ENCODE peak calls at places on chromosome 9, in eight cellular contexts. G is MM.1S, R is upper lobe of right lung, Z is OCI-LY7, H is SK-N-SH, K is fibroblast of lung, J is H9, O is stomach. Q is an unnamed sample. For H3K4me1, the result is how much of the 10 kb centered on the place peaks cover.

GRCh38 chr9:37943329-37944265 is 39.7 kb upstream of the SLC25A51 start:
- DNase-seq in G (no peak), R (no peak), Z (no peak), H (no peak), K (peak), J (no peak), O (no peak), Q (peak)

GRCh38 chr9:130211548-130212226 is 39.5 kb downstream of the NCS1 start:
- DNase-seq in G (no peak), R (no peak), Z (no peak), H (no peak), K (no peak), J (no peak), O (no peak), Q (no peak)

GRCh38 chr9:133258061-133259015 is 16.7 kb downstream of the ABO start:
- DNase-seq in G (no peak), R (no peak), Z (no peak), H (no peak), K (no peak), J (no peak), O (no peak), Q (no peak)

GRCh38 chr9:93669116-93669957 is 93.0 kb downstream of the PHF2 start:
- DNase-seq in G (no peak), R (peak), Z (no peak), H (no peak), K (no peak), J (peak), O (peak), Q (peak)

GRCh38 chr9:133979124-133979920 is 12.8 kb downstream of the VAV2 start:
- DNase-seq in G (no peak), R (peak), Z (peak), H (peak), K (peak), J (peak), O (no peak), Q (no peak)

GRCh38 chr9:19408316-19408692 is 505 bp upstream of the ACER2 start:
- DNase-seq in G (no peak), R (no peak), Z (no peak), H (no peak), K (peak), J (no peak), O (no peak), Q (no peak)

GRCh38 chr9:109314011-109314531 is 6.8 kb downstream of the EPB41L4B start:
- DNase-seq in G (no peak), R (peak), Z (no peak), H (no peak), K (no peak), J (no peak), O (peak), Q (no peak)

GRCh38 chr9:101172671-101173070 is 144.1 kb downstream of the PLPPR1 start:
- DNase-seq in G (no peak), R (no peak), Z (no peak), H (no peak), K (no peak), J (no peak), O (no peak), Q (no peak)

GRCh38 chr9:117737721-117738226 is 33.6 kb downstream of the TLR4 start:
- DNase-seq in G (no peak), R (no peak), Z (no peak), H (no peak), K (no peak), J (no peak), O (no peak), Q (no peak)

GRCh38 chr9:19409406-19410194 is 791 bp downstream of the ACER2 start:
- DNase-seq in G (no peak), R (peak), Z (peak), H (peak), K (peak), J (peak), O (no peak), Q (no peak)

GRCh38 chr9:21993893-21994525 is at the start of gene CDKN2A:
- DNase-seq in G (no peak), R (peak), Z (peak), H (peak), K (peak), J (peak), O (peak), Q (peak)

GRCh38 chr9:134318481-134318891 is 7.8 kb upstream of the RXRA start:
- DNase-seq in G (no peak), R (peak), Z (no peak), H (no peak), K (no peak), J (no peak), O (no peak), Q (no peak)

GRCh38 chr9:125850763-125851162 is 103.6 kb downstream of the PBX3 start:
- DNase-seq in G (no peak), R (no peak), Z (no peak), H (no peak), K (no peak), J (no peak), O (no peak), Q (no peak)

GRCh38 chr9:32423371-32423770 is 38.9 kb downstream of the ACO1 start:
- DNase-seq in G (no peak), R (no peak), Z (no peak), H (no peak), K (peak), J (no peak), O (no peak), Q (no peak)

DNA sequence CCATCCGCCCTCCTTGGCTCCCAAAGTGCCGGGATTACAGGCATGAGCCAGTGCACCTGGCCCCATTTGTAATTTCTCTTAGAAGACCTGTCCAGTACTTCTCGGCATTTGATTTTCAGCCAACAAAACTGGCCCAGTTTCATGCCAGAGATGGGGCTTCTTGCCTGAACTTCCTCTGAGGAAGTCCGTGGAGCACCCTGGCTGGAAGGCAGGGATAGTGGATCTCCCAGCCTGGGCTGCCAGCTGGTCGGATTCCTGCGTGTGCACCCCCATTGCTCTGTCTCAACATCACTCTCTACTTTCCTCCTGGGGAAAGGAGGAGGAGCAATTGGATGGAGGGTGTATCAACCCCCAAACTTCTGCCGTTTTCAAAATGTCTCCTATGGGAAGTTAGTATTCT is 39.0 kb downstream of the FAM78A start:
- DNase-seq in G (no peak), R (no peak), Z (no peak), H (no peak), K (no peak), J (no peak), O (no peak), Q (no peak)
- H3K4me1 ChIP-seq in G (under half), R (under half), Z (under half), H (under half), K (under half), J (under half), O (under half), Q (under half)

GRCh38 chr9:120774719-120775118 is 18.5 kb downstream of the FBXW2 start:
- DNase-seq in G (no peak), R (no peak), Z (no peak), H (peak), K (no peak), J (no peak), O (no peak), Q (no peak)
- TF ChIP-seq CTCF in G (no peak), R (no peak), Z (no peak), H (peak), K (no peak), J (peak), O (no peak), Q (no peak)

DNA sequence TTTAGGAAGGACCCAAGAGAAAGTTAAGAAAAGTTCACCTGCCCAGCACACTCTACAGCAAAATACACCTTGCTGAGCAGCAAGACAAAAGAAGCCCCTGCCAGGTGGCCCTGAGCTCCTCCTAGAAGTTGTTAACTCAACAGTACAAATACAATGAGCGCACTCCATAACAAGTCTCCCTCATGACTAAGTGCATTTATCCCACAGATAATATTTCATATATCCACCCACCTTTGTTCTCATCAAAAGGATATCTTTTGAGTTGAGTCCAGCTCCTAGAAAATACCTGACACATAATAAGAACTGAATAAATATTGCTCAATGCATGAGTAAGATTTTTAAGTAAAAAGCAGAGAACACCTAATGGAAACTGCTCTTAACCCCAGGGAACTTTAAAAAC is 73.3 kb downstream of the ABCA1 start:
- DNase-seq in G (no peak), R (no peak), Z (no peak), H (no peak), K (no peak), J (no peak), O (no peak), Q (no peak)
- H3K4me1 ChIP-seq in G (under half), R (under half), Z (under half), H (under half), K (under half), J (under half), O (under half), Q (under half)

DNA sequence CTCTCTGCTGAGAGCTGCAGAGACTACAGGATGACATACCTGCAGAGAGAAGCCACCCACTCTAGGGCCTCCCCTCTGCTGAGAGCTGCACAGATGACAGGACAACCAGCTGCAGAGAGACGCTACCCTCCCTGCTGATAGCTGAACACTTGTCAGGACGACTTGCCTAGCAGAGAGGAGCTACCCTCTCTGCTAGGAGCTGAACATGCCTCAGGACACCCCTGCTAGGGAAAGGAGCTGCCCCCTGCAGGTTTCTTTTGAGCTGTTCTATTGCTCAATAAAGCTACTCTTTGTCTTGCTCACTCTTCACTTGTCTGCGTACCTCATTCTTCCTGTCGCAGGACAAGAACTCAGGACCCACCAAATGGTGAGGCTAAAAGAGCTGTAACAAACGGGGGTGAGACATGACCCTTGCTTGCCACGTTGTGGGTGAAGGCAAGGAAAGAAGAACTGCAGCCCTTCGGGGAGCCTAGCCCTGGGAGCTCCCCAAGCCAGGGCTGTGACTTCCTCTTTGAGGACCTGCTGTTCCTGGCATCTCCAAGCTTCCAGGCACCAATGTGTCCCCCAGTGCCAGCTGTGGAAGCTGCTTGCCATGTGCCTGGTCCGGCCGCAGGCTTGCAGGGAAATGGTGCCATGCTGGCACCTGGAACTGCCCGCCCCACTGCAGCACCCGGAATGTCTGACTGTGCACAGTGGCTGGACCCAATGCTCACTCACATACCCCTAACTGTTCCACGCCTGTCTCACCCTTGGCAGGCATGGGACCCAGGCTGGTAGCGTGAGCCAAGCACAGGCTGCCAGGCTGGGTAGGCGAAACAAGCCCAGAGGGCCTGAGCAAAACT is 5.1 kb upstream of the TESK1 start:
- DNase-seq in G (no peak), R (no peak), Z (no peak), H (no peak), K (no peak), J (peak), O (no peak), Q (no peak)
- TF ChIP-seq CTCF in G (no peak), R (no peak), Z (peak), H (no peak), K (no peak), J (peak), O (no peak), Q (no peak)

GRCh38 chr9:16022228-16022627 is 469.4 kb downstream of the CCDC171 start:
- DNase-seq in G (no peak), R (no peak), Z (no peak), H (no peak), K (no peak), J (no peak), O (no peak), Q (no peak)

GRCh38 chr9:16026886-16027285 is 474.0 kb downstream of the CCDC171 start:
- DNase-seq in G (no peak), R (no peak), Z (no peak), H (peak), K (peak), J (no peak), O (no peak), Q (no peak)

GRCh38 chr9:16023466-16023865 is 470.6 kb downstream of the CCDC171 start:
- DNase-seq in G (no peak), R (no peak), Z (no peak), H (no peak), K (peak), J (no peak), O (no peak), Q (no peak)

GRCh38 chr9:16028516-16028915 is 475.7 kb downstream of the CCDC171 start:
- DNase-seq in G (no peak), R (no peak), Z (no peak), H (no peak), K (peak), J (no peak), O (no peak), Q (no peak)

DNA sequence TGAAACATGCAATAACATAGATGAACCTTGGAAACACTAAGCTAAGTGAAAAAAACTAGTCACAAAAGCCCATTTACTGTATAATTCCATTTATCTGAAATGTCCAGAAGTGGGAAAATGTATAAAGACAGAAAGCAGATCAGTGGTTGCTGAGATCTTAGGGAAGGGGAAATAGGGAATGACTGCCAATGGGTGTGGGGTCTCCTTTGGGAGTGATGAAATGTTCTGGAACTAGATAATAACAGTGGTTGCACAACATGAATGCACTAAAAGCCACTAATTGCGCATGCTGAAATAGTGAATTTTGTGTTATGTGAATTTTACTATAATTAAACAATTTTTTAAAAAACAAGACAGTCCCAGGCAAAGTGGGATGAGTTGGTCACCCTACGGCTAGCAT is 472.8 kb downstream of the CCDC171 start:
- DNase-seq in G (no peak), R (no peak), Z (no peak), H (no peak), K (no peak), J (no peak), O (no peak), Q (no peak)
- H3K4me1 ChIP-seq in G (under half), R (under half), Z (under half), H (under half), K (under half), J (under half), O (under half), Q (under half)

GRCh38 chr9:69885474-69885929 is 64.9 kb downstream of the CFAP95 start:
- DNase-seq in G (no peak), R (no peak), Z (no peak), H (no peak), K (peak), J (no peak), O (no peak), Q (no peak)

GRCh38 chr9:69891696-69892095 is 71.1 kb downstream of the CFAP95 start:
- DNase-seq in G (no peak), R (no peak), Z (no peak), H (no peak), K (no peak), J (no peak), O (no peak), Q (no peak)

GRCh38 chr9:69888876-69889585 is 68.4 kb downstream of the CFAP95 start:
- DNase-seq in G (peak), R (no peak), Z (no peak), H (no peak), K (no peak), J (no peak), O (no peak), Q (no peak)

GRCh38 chr9:69882998-69883565 is 62.5 kb downstream of the CFAP95 start:
- DNase-seq in G (no peak), R (no peak), Z (no peak), H (no peak), K (no peak), J (no peak), O (no peak), Q (no peak)

DNA sequence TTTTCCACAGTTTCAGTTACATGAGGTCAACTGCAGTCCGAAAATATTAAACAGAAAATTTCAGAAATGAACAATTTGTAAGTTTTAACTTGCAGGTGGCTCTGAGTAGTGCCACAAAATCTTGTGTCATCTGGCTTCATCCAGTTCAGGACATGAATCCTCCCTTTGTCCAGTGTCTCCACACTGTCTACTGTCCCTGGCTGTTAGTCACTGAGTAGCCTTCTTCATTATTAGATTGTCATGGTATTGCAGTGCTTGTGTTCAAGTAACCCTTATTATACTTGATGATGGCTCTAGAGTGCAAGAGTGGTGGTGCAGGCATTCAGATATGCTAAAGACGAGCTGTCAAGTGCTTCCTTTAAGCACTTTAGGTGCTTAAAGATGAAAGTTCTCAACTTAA is 65.3 kb downstream of the CFAP95 start:
- DNase-seq in G (no peak), R (no peak), Z (no peak), H (no peak), K (no peak), J (no peak), O (no peak), Q (no peak)
- TF ChIP-seq CTCF in G (no peak), R (no peak), Z (no peak), H (no peak), K (no peak), J (no peak), O (no peak), Q (no peak)

DNA sequence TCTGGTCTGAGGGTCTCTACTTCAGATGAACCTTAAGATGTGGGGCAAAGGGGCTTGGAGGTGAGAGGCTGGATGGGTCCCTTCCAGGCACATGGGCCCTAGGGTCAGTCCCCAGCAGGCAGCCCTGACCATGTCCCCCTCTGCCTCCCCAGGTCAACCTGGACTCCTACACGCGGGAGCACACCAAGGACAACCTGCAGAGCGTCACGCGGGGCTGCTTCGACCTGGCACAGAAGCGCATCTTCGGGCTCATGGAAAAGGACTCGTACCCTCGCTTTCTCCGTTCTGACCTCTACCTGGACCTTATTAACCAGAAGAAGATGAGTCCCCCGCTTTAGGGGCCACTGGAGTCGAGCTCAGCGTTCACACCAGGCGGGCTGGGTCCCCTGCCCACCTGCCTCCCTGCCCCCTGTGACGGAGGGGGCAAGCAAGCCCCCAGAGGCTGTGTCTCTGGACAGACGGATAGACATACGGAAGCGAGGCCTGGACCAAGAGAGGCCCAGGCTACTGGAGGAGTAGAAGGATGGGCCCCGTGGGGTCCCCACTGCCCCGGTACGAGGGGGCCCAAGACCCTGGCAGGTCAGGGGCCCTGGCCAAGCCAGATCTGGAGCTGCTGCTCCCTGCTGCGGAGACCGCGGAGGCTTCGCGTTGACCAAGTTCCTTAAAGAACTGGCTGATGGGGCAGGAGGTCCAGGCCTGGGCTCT is 133.2 kb downstream of the RGS3 start:
- DNase-seq in G (no peak), R (no peak), Z (no peak), H (no peak), K (no peak), J (no peak), O (no peak), Q (no peak)
- H3K4me1 ChIP-seq in G (under half), R (half or more), Z (under half), H (half or more), K (half or more), J (under half), O (under half), Q (under half)

Q was measured in BE2C.